ENCODE peak calls at places on chromosome 3, in seven cellular contexts. W, K, L, X, H, Y and F are unnamed samples.

GRCh38 chr3:50297384-50297775 is 1.8 kb downstream of the HYAL3 start:
- DNase-seq in W (no peak), K (no peak), L (no peak), X (no peak), H (no peak), Y (no peak), F (no peak)

GRCh38 chr3:197417451-197417850 is 119.0 kb upstream of the DLG1 start:
- DNase-seq in W (no peak), K (no peak), L (no peak), X (no peak), H (peak; percentile 77), Y (no peak), F (no peak)

GRCh38 chr3:15164356-15164755 is 41.7 kb upstream of the CAPN7 start:
- DNase-seq in W (no peak), K (no peak), L (no peak), X (no peak), H (no peak), Y (no peak), F (no peak)

GRCh38 chr3:175374705-175375104 is 515.6 kb downstream of the NAALADL2 start:
- DNase-seq in W (no peak), K (no peak), L (no peak), X (no peak), H (no peak), Y (no peak), F (no peak)

GRCh38 chr3:127542441-127542952 is 48.0 kb downstream of the TPRA1 start:
- DNase-seq in W (no peak), K (no peak), L (peak; percentile 48), X (no peak), H (no peak), Y (no peak), F (no peak)

GRCh38 chr3:107910713-107911259 is 180.0 kb downstream of the CD47 start:
- DNase-seq in W (no peak), K (no peak), L (no peak), X (no peak), H (no peak), Y (no peak), F (no peak)

GRCh38 chr3:137325170-137325569 is 367.4 kb downstream of the IL20RB start:
- DNase-seq in W (no peak), K (no peak), L (no peak), X (no peak), H (no peak), Y (no peak), F (no peak)

GRCh38 chr3:122858373-122858772 is 63.5 kb downstream of the SLC49A4 start:
- DNase-seq in W (no peak), K (no peak), L (peak; percentile 10), X (peak; percentile 17), H (peak; percentile 58), Y (no peak), F (no peak)

GRCh38 chr3:155640098-155640497 is 104.8 kb downstream of the PLCH1 start:
- DNase-seq in W (peak; percentile 66), K (no peak), L (no peak), X (no peak), H (no peak), Y (no peak), F (no peak)

GRCh38 chr3:106860182-106860581 is 517.1 kb upstream of the CCDC54 start:
- DNase-seq in W (no peak), K (no peak), L (no peak), X (no peak), H (no peak), Y (no peak), F (no peak)

GRCh38 chr3:106862067-106862466 is 515.2 kb upstream of the CCDC54 start:
- DNase-seq in W (peak; percentile 48), K (no peak), L (no peak), X (no peak), H (peak; percentile 73), Y (no peak), F (no peak)
- H3K27ac ChIP-seq in W (peak overlapping the region; percentile 34), K (no peak overlapping the region), L (no peak overlapping the region), X (no peak overlapping the region), H (no peak overlapping the region), Y (no peak overlapping the region), F (no peak overlapping the region)

GRCh38 chr3:32009957-32010356 is 28.4 kb downstream of the ZNF860 start:
- DNase-seq in W (no peak), K (no peak), L (no peak), X (no peak), H (no peak), Y (no peak), F (no peak)
- H3K27ac ChIP-seq in W (no peak overlapping the region), K (no peak overlapping the region), L (no peak overlapping the region), X (no peak overlapping the region), H (no peak overlapping the region), Y (no peak overlapping the region), F (no peak overlapping the region)

GRCh38 chr3:149612456-149612855 is 45.4 kb downstream of the WWTR1 start:
- DNase-seq in W (no peak), K (no peak), L (no peak), X (no peak), H (no peak), Y (no peak), F (no peak)
- H3K27ac ChIP-seq in W (no peak overlapping the region), K (peak overlapping the region; percentile 33), L (no peak overlapping the region), X (peak overlapping the region; percentile 100), H (no peak overlapping the region), Y (no peak overlapping the region), F (no peak overlapping the region)

GRCh38 chr3:159788987-159789386 is 199.6 kb upstream of the IL12A start:
- DNase-seq in W (no peak), K (no peak), L (no peak), X (no peak), H (no peak), Y (no peak), F (no peak)
- H3K27ac ChIP-seq in W (peak overlapping the region; percentile 62), K (no peak overlapping the region), L (no peak overlapping the region), X (no peak overlapping the region), H (no peak overlapping the region), Y (no peak overlapping the region), F (no peak overlapping the region)

GRCh38 chr3:59573911-59574310 is 524.1 kb upstream of the CFAP20DC start:
- DNase-seq in W (peak; percentile 36), K (no peak), L (no peak), X (no peak), H (peak; percentile 86), Y (peak; percentile 11), F (peak; percentile 39)
- H3K27ac ChIP-seq in W (no peak overlapping the region), K (no peak overlapping the region), L (no peak overlapping the region), X (no peak overlapping the region), H (no peak overlapping the region), Y (no peak overlapping the region), F (no peak overlapping the region)

DNA sequence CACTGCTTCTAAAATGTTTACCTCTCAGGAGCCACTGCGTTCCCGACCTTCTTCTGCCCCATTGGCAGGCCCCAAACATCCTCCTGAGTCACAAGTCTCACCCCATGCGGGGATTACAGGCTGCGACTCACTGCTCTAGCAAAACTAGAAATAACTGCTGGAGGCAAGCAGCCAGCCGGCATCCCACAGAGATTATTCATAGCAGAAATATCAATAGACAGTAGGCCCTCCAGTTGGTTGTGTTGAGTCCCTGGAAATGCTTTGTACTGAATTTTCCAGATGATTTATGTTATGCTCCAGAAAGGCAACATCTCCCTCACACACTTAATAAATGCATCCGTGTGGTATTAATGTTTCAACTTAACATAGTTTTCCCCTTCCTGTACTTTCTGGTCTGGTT is 64.8 kb downstream of the RFTN1 start:
- DNase-seq in W (peak; percentile 86), K (peak; percentile 73), L (no peak), X (no peak), H (peak; percentile 89), Y (peak; percentile 44), F (peak; percentile 89)
- H3K27ac ChIP-seq in W (peak overlapping the region; percentile 64), K (peak overlapping the region; percentile 60), L (no peak overlapping the region), X (no peak overlapping the region), H (no peak overlapping the region), Y (no peak overlapping the region), F (peak overlapping the region; percentile 41)

GRCh38 chr3:57018246-57018645 is 42.2 kb upstream of the SPATA12 start:
- DNase-seq in W (no peak), K (no peak), L (no peak), X (no peak), H (no peak), Y (no peak), F (no peak)
- H3K27ac ChIP-seq in W (no peak overlapping the region), K (no peak overlapping the region), L (no peak overlapping the region), X (no peak overlapping the region), H (no peak overlapping the region), Y (no peak overlapping the region), F (no peak overlapping the region)